ENCODE peak calls at places on chromosome 9, in eight cellular contexts. B, W, C, L, E, O, Z and U are unnamed samples.
A peak's percentile ranks its signal among the peaks of the same experiment; 100 is the strongest.

GRCh38 chr9:89442501-89442978 is 55.4 kb downstream of the SEMA4D start:
- DNase-seq in O (no peak), L (no peak), E (no peak), Z (no peak), C (no peak), W (no peak), B (no peak), U (no peak)

GRCh38 chr9:73118898-73119554 is 32.6 kb upstream of the ANXA1 start:
- DNase-seq in Z (no peak), E (peak; percentile 77), B (peak; percentile 99), O (no peak), C (no peak), L (no peak), W (no peak), U (no peak)

GRCh38 chr9:33109850-33110595 is 33.5 kb upstream of the SMU1 start:
- DNase-seq in W (no peak), B (no peak), E (no peak), L (no peak), O (no peak), C (no peak), Z (no peak), U (no peak)

GRCh38 chr9:106127771-106128170 is 433.4 kb downstream of the TMEM38B start:
- DNase-seq in W (no peak), L (no peak), Z (no peak), O (no peak), E (no peak), C (no peak), B (no peak), U (no peak)

GRCh38 chr9:15469406-15469805 is 41.4 kb downstream of the PSIP1 start:
- DNase-seq in E (no peak), B (no peak), O (no peak), Z (no peak), L (no peak), C (no peak), W (no peak), U (no peak)

GRCh38 chr9:120362446-120362845 is 217.5 kb downstream of the CDK5RAP2 start:
- DNase-seq in O (no peak), W (no peak), C (no peak), L (no peak), E (no peak), Z (no peak), B (no peak), U (no peak)

GRCh38 chr9:89738137-89738932 is 133.5 kb downstream of the GADD45G start:
- DNase-seq in Z (no peak), E (no peak), C (no peak), W (no peak), L (no peak), B (no peak), O (no peak), U (no peak)

GRCh38 chr9:78307360-78307759 is 10.4 kb downstream of the PSAT1 start:
- DNase-seq in O (no peak), B (no peak), E (no peak), C (no peak), L (no peak), Z (no peak), W (no peak), U (no peak)

GRCh38 chr9:97506787-97507186 is 5.3 kb downstream of the TMOD1 start:
- DNase-seq in O (no peak), B (no peak), E (no peak), C (no peak), Z (no peak), L (no peak), W (no peak), U (no peak)

GRCh38 chr9:134410078-134410834 is 84.0 kb downstream of the RXRA start:
- DNase-seq in B (no peak), C (no peak), O (no peak), E (no peak), W (no peak), L (no peak), Z (no peak), U (no peak)

GRCh38 chr9:18018661-18019060 is 439.8 kb downstream of the SH3GL2 start:
- DNase-seq in C (no peak), B (no peak), Z (no peak), W (no peak), O (no peak), L (no peak), E (no peak), U (no peak)

GRCh38 chr9:93121316-93122241 is 12.5 kb downstream of the NINJ1 start:
- DNase-seq in W (no peak), Z (no peak), O (no peak), C (no peak), B (no peak), L (no peak), E (no peak), U (no peak)

GRCh38 chr9:9246726-9247125 is 1366.1 kb downstream of the PTPRD start:
- DNase-seq in Z (no peak), W (no peak), B (no peak), C (no peak), O (no peak), L (no peak), E (no peak), U (no peak)